ENCODE peak calls at places on chromosome 13, in six cellular contexts. C is MM.1S, B is heart left ventricle, R is OCI-LY7, L is right lobe of liver, X is psoas muscle. N is an unnamed sample.

GRCh38 chr13:48477191-48477855 is 55.6 kb downstream of the RCBTB2 start:
- DNase-seq in C (no peak), B (no peak), R (no peak), L (no peak), X (no peak), N (no peak)

GRCh38 chr13:53788286-53788685 is 759.7 kb downstream of the OLFM4 start:
- DNase-seq in C (no peak), B (no peak), R (no peak), L (no peak), X (no peak), N (no peak)

GRCh38 chr13:50690020-50690419 is 153.5 kb downstream of the DLEU7 start:
- DNase-seq in C (no peak), B (no peak), R (no peak), L (no peak), X (no peak), N (no peak)

GRCh38 chr13:51113969-51114368 is 2.9 kb upstream of the C13orf42 start:
- DNase-seq in C (no peak), B (no peak), R (no peak), L (no peak), X (no peak), N (no peak)

GRCh38 chr13:104597554-104598240 is 1531.5 kb upstream of the SLC10A2 start:
- DNase-seq in C (no peak), B (no peak), R (no peak), L (no peak), X (no peak), N (no peak)

GRCh38 chr13:110450016-110450900 is 111.3 kb downstream of the RAB20 start:
- DNase-seq in C (no peak), B (no peak), R (no peak), L (no peak), X (peak), N (no peak)

GRCh38 chr13:33096886-33097610 is 80.8 kb downstream of the KL start:
- DNase-seq in C (no peak), B (no peak), R (no peak), L (no peak), X (no peak), N (no peak)

GRCh38 chr13:65112123-65113075 is 2117.7 kb downstream of the PCDH9 start:
- DNase-seq in C (no peak), B (no peak), R (no peak), L (no peak), X (no peak), N (peak)

GRCh38 chr13:32837973-32838940 is 178.0 kb upstream of the KL start:
- DNase-seq in C (no peak), B (no peak), R (no peak), L (no peak), X (no peak), N (no peak)

GRCh38 chr13:32731576-32731975 is 145.3 kb downstream of the PDS5B start:
- DNase-seq in C (no peak), B (no peak), R (no peak), L (no peak), X (no peak), N (no peak)

GRCh38 chr13:51674276-51674675 is 90.0 kb downstream of the WDFY2 start:
- DNase-seq in C (no peak), B (no peak), R (no peak), L (no peak), X (no peak), N (no peak)

GRCh38 chr13:38166121-38166520 is 183.5 kb upstream of the UFM1 start:
- DNase-seq in C (no peak), B (no peak), R (no peak), L (no peak), X (no peak), N (peak)

GRCh38 chr13:101917833-101918755 is 465.6 kb downstream of the ITGBL1 start:
- DNase-seq in C (no peak), B (no peak), R (no peak), L (no peak), X (no peak), N (no peak)
- H3K4me3 ChIP-seq in C (peak), B (no peak), R (no peak), L (no peak), X (no peak), N (no peak)

GRCh38 chr13:20193142-20193923 is 595 bp upstream of the GJB2 start:
- DNase-seq in C (no peak), B (no peak), R (no peak), L (no peak), X (no peak), N (no peak)
- H3K4me3 ChIP-seq in C (peak), B (peak), R (no peak), L (peak), X (peak), N (peak)

DNA sequence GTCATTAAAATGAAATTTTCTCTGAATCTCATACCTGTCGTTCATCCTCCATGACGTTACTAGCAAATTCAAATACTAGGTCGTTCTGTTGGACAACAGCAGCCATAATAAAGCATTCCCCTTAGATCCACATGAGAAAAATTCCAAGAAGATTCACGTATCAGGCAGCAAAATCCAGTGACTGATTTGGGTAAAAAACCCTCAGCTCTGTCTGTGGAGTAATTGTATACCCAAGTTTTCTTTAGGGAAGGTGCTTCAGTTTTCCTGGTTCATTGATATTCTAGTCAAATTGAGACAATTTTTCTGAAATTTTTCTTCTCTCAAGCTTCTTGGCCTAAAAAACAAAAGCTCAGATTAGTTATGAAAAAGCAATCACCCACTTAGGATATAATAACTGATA is 37.2 kb downstream of the ELF1 start:
- DNase-seq in C (no peak), B (no peak), R (no peak), L (no peak), X (no peak), N (no peak)
- H3K4me3 ChIP-seq in C (no peak), B (peak), R (peak), L (peak), X (peak), N (no peak)

DNA sequence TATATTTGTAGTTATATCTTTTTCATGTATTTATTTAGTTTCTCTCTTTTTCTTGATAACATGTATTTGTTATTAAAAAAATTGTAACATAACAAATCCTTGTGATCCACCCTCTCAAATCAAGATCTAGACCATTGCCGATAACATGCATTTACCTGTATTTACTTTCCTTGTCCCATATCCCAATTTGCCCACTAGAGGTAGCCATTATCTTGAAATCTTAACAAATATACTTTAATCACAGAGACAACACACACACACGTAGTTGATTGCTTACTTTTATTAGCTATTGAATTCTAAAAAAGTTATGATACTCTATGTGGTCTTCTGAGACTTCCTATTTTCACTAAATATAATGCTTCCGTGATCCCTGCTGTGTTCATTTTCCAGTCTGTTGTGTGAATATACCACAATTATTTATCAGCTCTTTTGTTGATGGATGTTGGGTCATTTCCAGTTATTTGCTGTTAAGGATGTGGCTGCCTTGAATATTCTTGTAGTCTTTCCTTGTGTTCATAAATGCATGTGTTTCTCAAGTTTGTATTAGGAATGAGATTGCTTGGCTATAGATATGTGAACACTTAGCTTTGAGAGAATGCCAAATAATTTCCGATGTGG is 31.3 kb upstream of the ZMYM2 start:
- DNase-seq in C (peak), B (no peak), R (peak), L (no peak), X (no peak), N (no peak)
- H3K4me3 ChIP-seq in C (no peak), B (no peak), R (no peak), L (no peak), X (no peak), N (no peak)

GRCh38 chr13:57636811-57637210 is 5.3 kb downstream of the PCDH17 start:
- DNase-seq in C (no peak), B (no peak), R (no peak), L (no peak), X (no peak), N (no peak)

GRCh38 chr13:57633950-57634828 is 2.6 kb downstream of the PCDH17 start:
- DNase-seq in C (no peak), B (peak), R (no peak), L (peak), X (no peak), N (no peak)

GRCh38 chr13:57633141-57633949 is 1.8 kb downstream of the PCDH17 start:
- DNase-seq in C (no peak), B (peak), R (no peak), L (peak), X (peak), N (no peak)

GRCh38 chr13:57635541-57635940 is 4.0 kb downstream of the PCDH17 start:
- DNase-seq in C (no peak), B (no peak), R (no peak), L (no peak), X (no peak), N (no peak)

GRCh38 chr13:57634829-57635165 is 3.3 kb downstream of the PCDH17 start:
- DNase-seq in C (no peak), B (peak), R (no peak), L (peak), X (peak), N (no peak)
- H3K4me3 ChIP-seq in C (no peak), B (peak), R (no peak), L (peak), X (peak), N (no peak)

GRCh38 chr13:30078059-30078458 is 227.6 kb upstream of the UBL3 start:
- DNase-seq in C (no peak), B (no peak), R (no peak), L (no peak), X (no peak), N (no peak)
- H3K4me3 ChIP-seq in C (no peak), B (no peak), R (no peak), L (no peak), X (no peak), N (no peak)

GRCh38 chr13:96996097-96996496 is 1.8 kb upstream of the OXGR1 start:
- DNase-seq in C (no peak), B (no peak), R (no peak), L (no peak), X (no peak), N (no peak)

GRCh38 chr13:96994849-96995243 is 570 bp upstream of the OXGR1 start:
- DNase-seq in C (no peak), B (no peak), R (no peak), L (no peak), X (no peak), N (no peak)

GRCh38 chr13:96993660-96994029 is 631 bp downstream of the OXGR1 start:
- DNase-seq in C (no peak), B (no peak), R (no peak), L (no peak), X (no peak), N (no peak)

GRCh38 chr13:96992633-96993032 is 1.6 kb downstream of the OXGR1 start:
- DNase-seq in C (no peak), B (no peak), R (no peak), L (no peak), X (no peak), N (no peak)

GRCh38 chr13:96994030-96994848 is at the start of gene OXGR1:
- DNase-seq in C (peak), B (no peak), R (no peak), L (peak), X (peak), N (no peak)
- H3K4me3 ChIP-seq in C (peak), B (peak), R (no peak), L (peak), X (peak), N (peak)

DNA sequence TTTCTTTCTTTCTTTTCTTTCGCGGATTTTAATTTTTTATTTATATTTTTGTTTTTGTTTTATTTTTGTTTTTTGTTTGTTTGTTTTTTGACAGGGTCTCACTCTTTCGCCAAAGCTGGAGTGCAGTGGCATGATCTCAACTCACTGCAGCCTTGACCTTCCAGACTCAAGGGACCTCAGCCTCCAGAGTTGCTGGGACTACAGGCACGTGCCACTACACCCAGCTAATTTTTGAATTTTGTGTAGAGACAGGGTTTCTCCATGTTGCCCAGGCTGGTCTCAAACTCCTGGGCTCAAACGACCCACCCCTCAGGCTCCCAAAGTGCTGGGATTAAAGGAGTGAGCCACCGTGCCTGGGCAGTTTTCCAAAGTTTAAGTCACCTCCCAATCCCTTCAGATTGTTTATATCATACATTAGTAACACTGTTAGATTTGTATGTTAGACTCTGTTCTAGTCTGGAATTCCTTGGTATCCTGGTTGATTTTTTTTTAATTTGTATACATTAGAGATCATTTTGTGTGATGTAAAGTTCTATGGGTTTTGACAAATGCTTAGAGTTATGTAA is 597.3 kb downstream of the DCT start:
- DNase-seq in C (no peak), B (no peak), R (no peak), L (no peak), X (no peak), N (no peak)
- H3K4me3 ChIP-seq in C (no peak), B (no peak), R (no peak), L (no peak), X (no peak), N (no peak)

N was measured in skeletal muscle cell.